ENCODE peak calls at places on chromosomes 2 and 18, in four cellular contexts. A, G, T and O are unnamed samples.

GRCh38 chr2:204705243-204705971 is 160.1 kb downstream of the PARD3B start:
- DNase-seq in A (no peak), G (no peak), T (no peak), O (no peak)

GRCh38 chr2:20635698-20636584 is 15.0 kb downstream of the HS1BP3 start:
- DNase-seq in A (peak; percentile 85), G (peak; percentile 70), T (peak; percentile 98), O (no peak)

GRCh38 chr2:54635554-54636152 is 87.8 kb upstream of the EML6 start:
- DNase-seq in A (no peak), G (no peak), T (no peak), O (no peak)

GRCh38 chr2:121472465-121472993 is 58.2 kb upstream of the RNU4ATAC start:
- DNase-seq in A (no peak), G (no peak), T (no peak), O (no peak)

GRCh38 chr2:186098821-186099220 is 360.2 kb downstream of the FSIP2 start:
- DNase-seq in A (no peak), G (no peak), T (no peak), O (no peak)

GRCh38 chr2:160751021-160751420 is 257.4 kb upstream of the RBMS1 start:
- DNase-seq in A (no peak), G (no peak), T (no peak), O (no peak)

GRCh38 chr2:134446431-134447091 is 192.7 kb downstream of the MGAT5 start:
- DNase-seq in A (no peak), G (no peak), T (no peak), O (no peak)

GRCh38 chr2:68569604-68570003 is 73.8 kb upstream of the PROKR1 start:
- DNase-seq in A (no peak), G (no peak), T (no peak), O (no peak)

GRCh38 chr2:96869281-96869823 is 528 bp downstream of the SEMA4C start:
- DNase-seq in A (peak; percentile 77), G (no peak), T (peak; percentile 85), O (no peak)

GRCh38 chr2:187360286-187360685 is 87.8 kb downstream of the CALCRL start:
- DNase-seq in A (no peak), G (no peak), T (no peak), O (no peak)

GRCh38 chr18:3478262-3478978 is 28.4 kb downstream of the TGIF1 start:
- DNase-seq in A (no peak), G (no peak), T (no peak), O (no peak)

GRCh38 chr2:71643674-71644357 is 190.5 kb downstream of the DYSF start:
- DNase-seq in A (no peak), G (no peak), T (no peak), O (no peak)

GRCh38 chr2:235877271-235877670 is 290.9 kb downstream of the GBX2 start:
- DNase-seq in A (no peak), G (no peak), T (no peak), O (no peak)

GRCh38 chr2:23301151-23301550 is 83.8 kb upstream of the KLHL29 start:
- DNase-seq in A (no peak), G (no peak), T (no peak), O (no peak)

GRCh38 chr2:42804338-42804737 is 12.0 kb upstream of the HAAO start:
- DNase-seq in A (no peak), G (no peak), T (no peak), O (no peak)

GRCh38 chr2:17470855-17471641 is 47.2 kb downstream of the RAD51AP2 start:
- DNase-seq in A (peak; percentile 30), G (peak; percentile 41), T (peak; percentile 5), O (peak; percentile 4)

GRCh38 chr18:79260023-79260422 is 135.7 kb upstream of the NFATC1 start:
- DNase-seq in A (no peak), G (no peak), T (no peak), O (no peak)

GRCh38 chr2:10792001-10792400 is 20.6 kb downstream of the PDIA6 start:
- DNase-seq in A (no peak), G (no peak), T (no peak), O (no peak)

GRCh38 chr2:11873346-11873745 is 126.9 kb downstream of the LPIN1 start:
- DNase-seq in A (no peak), G (no peak), T (no peak), O (no peak)

GRCh38 chr2:113217455-113218282 is 43.9 kb downstream of the PSD4 start:
- DNase-seq in A (no peak), G (no peak), T (no peak), O (no peak)

GRCh38 chr2:20604957-20605381 is 45.9 kb downstream of the HS1BP3 start:
- DNase-seq in A (no peak), G (no peak), T (no peak), O (no peak)

GRCh38 chr2:43375746-43376522 is 149.5 kb upstream of the ZFP36L2 start:
- DNase-seq in A (no peak), G (no peak), T (no peak), O (no peak)

GRCh38 chr2:66940082-66940481 is 457.1 kb upstream of the ETAA1 start:
- DNase-seq in A (no peak), G (no peak), T (no peak), O (no peak)

GRCh38 chr2:25570161-25570840 is 103.1 kb downstream of the DTNB start:
- DNase-seq in A (no peak), G (no peak), T (no peak), O (no peak)

GRCh38 chr2:24644032-24644431 is 149.2 kb downstream of the PTRHD1 start:
- DNase-seq in A (no peak), G (no peak), T (no peak), O (no peak)

GRCh38 chr2:233288663-233289062 is 19.0 kb upstream of the SAG start:
- DNase-seq in A (no peak), G (no peak), T (no peak), O (no peak)

GRCh38 chr2:48940606-48941005 is 185.1 kb upstream of the LHCGR start:
- DNase-seq in A (no peak), G (no peak), T (peak; percentile 30), O (no peak)

GRCh38 chr2:119753041-119753929 is 6.4 kb upstream of the PTPN4 start:
- DNase-seq in A (no peak), G (no peak), T (peak; percentile 56), O (no peak)

GRCh38 chr2:43027496-43027895 is 198.9 kb downstream of the ZFP36L2 start:
- DNase-seq in A (no peak), G (no peak), T (no peak), O (no peak)

GRCh38 chr18:56431551-56431950 is 206.8 kb downstream of the TXNL1 start:
- DNase-seq in A (no peak), G (no peak), T (no peak), O (no peak)

GRCh38 chr2:219576505-219577388 is 4.6 kb downstream of the INHA start:
- DNase-seq in A (peak; percentile 45), G (no peak), T (no peak), O (no peak)

GRCh38 chr2:220648628-220649027 is 923.5 kb downstream of the EPHA4 start:
- DNase-seq in A (no peak), G (no peak), T (no peak), O (no peak)
- TF ChIP-seq NRF1 in A (no peak), G (no peak), T (no peak), O (no peak)

GRCh38 chr2:128324008-128324896 is 5.6 kb upstream of the HS6ST1 start:
- DNase-seq in A (no peak), G (no peak), T (no peak), O (no peak)

GRCh38 chr2:128321784-128322650 is 3.3 kb upstream of the HS6ST1 start:
- DNase-seq in A (peak; percentile 89), G (peak; percentile 33), T (peak; percentile 96), O (no peak)

GRCh38 chr2:128322651-128323491 is 4.2 kb upstream of the HS6ST1 start:
- DNase-seq in A (no peak), G (no peak), T (peak; percentile 49), O (no peak)

GRCh38 chr2:128324897-128325410 is 6.3 kb upstream of the HS6ST1 start:
- DNase-seq in A (no peak), G (no peak), T (no peak), O (no peak)

GRCh38 chr2:128323501-128323931 is 4.8 kb upstream of the HS6ST1 start:
- DNase-seq in A (no peak), G (no peak), T (no peak), O (no peak)
- TF ChIP-seq NRF1 in A (no peak), G (no peak), T (no peak), O (no peak)

GRCh38 chr2:190207929-190208328 is 111.7 kb downstream of the HIBCH start:
- DNase-seq in A (no peak), G (no peak), T (no peak), O (no peak)

GRCh38 chr2:190202018-190202417 is 117.6 kb downstream of the HIBCH start:
- DNase-seq in A (no peak), G (no peak), T (no peak), O (no peak)

GRCh38 chr2:190209579-190209978 is 110.0 kb downstream of the HIBCH start:
- DNase-seq in A (no peak), G (no peak), T (no peak), O (no peak)

GRCh38 chr2:190202604-190203003 is 117.0 kb downstream of the HIBCH start:
- DNase-seq in A (no peak), G (no peak), T (no peak), O (no peak)

DNA sequence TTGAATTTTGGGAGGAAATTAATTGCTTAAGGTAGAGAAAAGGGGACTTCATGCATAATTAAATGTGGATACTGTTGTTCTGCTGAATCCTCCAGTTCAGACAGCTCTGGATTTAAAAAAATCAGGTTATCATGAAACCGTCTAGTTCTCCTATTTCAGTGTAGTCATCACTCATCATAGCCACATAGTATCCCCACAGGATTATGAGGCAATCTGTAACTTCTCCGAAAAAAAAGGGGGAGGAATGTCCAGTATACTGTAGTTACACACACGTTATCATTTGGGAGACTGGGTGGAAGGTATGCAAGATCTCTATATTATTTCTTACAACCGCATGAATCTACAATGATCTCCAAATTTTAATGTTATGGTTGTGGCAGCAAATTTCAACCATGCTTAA is 114.0 kb downstream of the HIBCH start:
- DNase-seq in A (no peak), G (no peak), T (no peak), O (no peak)
- TF ChIP-seq NRF1 in A (no peak), G (no peak), T (no peak), O (no peak)

GRCh38 chr2:201960300-201960699 is 73.4 kb upstream of the FZD7 start:
- DNase-seq in A (no peak), G (no peak), T (no peak), O (no peak)
- TF ChIP-seq NRF1 in A (no peak), G (no peak), T (no peak), O (no peak)